ENCODE peak calls at places on chromosome 18, in eight cellular contexts. G is epithelial cell of proximal tubule; T is left lung; B is lower leg skin; A is retinal pigment epithelial cell; V is CD8-positive, alpha-beta T cell; I is H9; X is BJ. R is an unnamed sample.

GRCh38 chr18:58495634-58496033 is 133.3 kb downstream of the ALPK2 start:
- DNase-seq in G (no peak), A (no peak), B (no peak), V (no peak), X (no peak), I (no peak), T (no peak), R (no peak)

GRCh38 chr18:48866028-48866733 is 84.6 kb downstream of the SMAD7 start:
- DNase-seq in X (no peak), V (no peak), B (no peak), G (peak; percentile 4), I (no peak), A (no peak), T (no peak), R (no peak)

GRCh38 chr18:34097312-34097711 is 127.4 kb downstream of the NOL4 start:
- DNase-seq in A (no peak), T (no peak), B (no peak), X (no peak), I (no peak), G (peak; percentile 10), V (no peak), R (no peak)

GRCh38 chr18:49021433-49022129 is 70.8 kb upstream of the SMAD7 start:
- DNase-seq in I (peak; percentile 95), B (peak; percentile 62), G (no peak), T (peak; percentile 91), V (no peak), A (no peak), X (no peak), R (peak; percentile 69)

GRCh38 chr18:53567935-53568574 is 656.4 kb downstream of the MBD2 start:
- DNase-seq in T (no peak), X (peak; percentile 1), B (no peak), V (no peak), G (peak; percentile 10), I (no peak), A (no peak), R (no peak)

GRCh38 chr18:76460482-76460881 is 34.6 kb downstream of the ZNF516 start:
- DNase-seq in G (no peak), X (no peak), V (no peak), T (no peak), I (no peak), B (peak; percentile 13), A (no peak), R (no peak)

GRCh38 chr18:33821503-33821902 is 243.5 kb downstream of the ASXL3 start:
- DNase-seq in T (no peak), V (no peak), X (no peak), A (peak; percentile 38), B (no peak), G (peak; percentile 37), I (no peak), R (no peak)

GRCh38 chr18:79826966-79827365 is 29.2 kb downstream of the KCNG2 start:
- DNase-seq in V (no peak), G (no peak), B (no peak), X (no peak), A (no peak), I (peak; percentile 70), T (peak; percentile 66), R (no peak)

GRCh38 chr18:61530681-61531080 is 197.5 kb downstream of the CDH20 start:
- DNase-seq in A (no peak), I (no peak), B (no peak), T (no peak), X (no peak), V (no peak), G (no peak), R (no peak)

GRCh38 chr18:3666526-3667254 is 216.7 kb downstream of the TGIF1 start:
- DNase-seq in T (no peak), G (no peak), B (no peak), X (no peak), A (no peak), I (no peak), V (no peak), R (no peak)
- TF ChIP-seq CTCF in T (no peak), G (no peak), B (no peak), X (no peak), A (no peak), I (no peak), V (peak; percentile 39), R (peak; percentile 28)

DNA sequence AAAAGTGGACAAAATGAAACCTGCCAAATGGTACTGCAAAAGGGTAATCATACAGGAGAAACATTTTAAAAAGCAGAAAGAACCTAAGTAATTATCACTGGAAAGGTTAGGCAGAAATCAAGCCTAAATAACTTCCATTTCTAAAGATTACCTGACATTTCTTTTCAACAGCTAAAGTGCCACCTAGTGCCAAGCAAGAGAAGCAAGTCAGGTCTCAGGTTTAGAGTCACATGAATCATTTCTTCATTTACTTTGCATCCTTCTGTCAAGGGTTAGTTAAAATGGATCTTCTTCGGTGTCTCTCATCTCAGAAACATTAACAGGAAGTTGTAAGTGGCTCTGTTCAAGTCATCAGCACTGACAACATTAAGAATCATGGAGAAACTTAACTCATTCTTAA is 90.3 kb downstream of the AKAIN1 start:
- DNase-seq in B (no peak), V (no peak), T (no peak), X (no peak), I (no peak), A (no peak), G (no peak), R (no peak)
- TF ChIP-seq CTCF in B (no peak), V (no peak), T (peak; percentile 13), X (no peak), I (peak; percentile 68), A (peak; percentile 43), G (peak; percentile 54), R (peak; percentile 45)

GRCh38 chr18:62773691-62774090 is 58.4 kb downstream of the PHLPP1 start:
- DNase-seq in X (no peak), B (no peak), G (no peak), I (no peak), T (no peak), A (no peak), V (no peak), R (no peak)
- TF ChIP-seq CTCF in X (no peak), B (no peak), G (no peak), I (no peak), T (no peak), A (no peak), V (no peak), R (no peak)

GRCh38 chr18:5031216-5031615 is 165.8 kb downstream of the AKAIN1 start:
- DNase-seq in A (no peak), X (no peak), T (no peak), I (no peak), V (no peak), G (no peak), B (no peak), R (no peak)

GRCh38 chr18:5040476-5040875 is 156.6 kb downstream of the AKAIN1 start:
- DNase-seq in G (no peak), I (no peak), X (no peak), A (no peak), B (no peak), T (no peak), V (no peak), R (no peak)

GRCh38 chr18:5036523-5036922 is 160.5 kb downstream of the AKAIN1 start:
- DNase-seq in V (no peak), X (no peak), I (no peak), A (no peak), G (no peak), B (no peak), T (no peak), R (no peak)
- TF ChIP-seq CTCF in V (no peak), X (no peak), I (peak; percentile 47), A (no peak), G (no peak), B (no peak), T (no peak), R (no peak)

GRCh38 chr18:27428120-27428519 is 243.0 kb upstream of the CHST9 start:
- DNase-seq in B (no peak), V (no peak), G (no peak), A (no peak), X (no peak), T (no peak), I (peak; percentile 39), R (no peak)
- TF ChIP-seq CTCF in B (no peak), V (no peak), G (peak; percentile 52), A (peak; percentile 15), X (no peak), T (no peak), I (peak; percentile 47), R (no peak)

GRCh38 chr18:57439617-57439975 is 4.4 kb downstream of the ONECUT2 start:
- DNase-seq in I (peak; percentile 80), A (no peak), V (no peak), G (no peak), X (no peak), B (no peak), T (peak; percentile 73), R (no peak)

GRCh38 chr18:57439985-57440330 is 4.8 kb downstream of the ONECUT2 start:
- DNase-seq in T (no peak), X (no peak), V (no peak), B (no peak), I (no peak), G (no peak), A (no peak), R (no peak)

GRCh38 chr18:57437782-57438668 is 2.9 kb downstream of the ONECUT2 start:
- DNase-seq in B (no peak), I (peak; percentile 92), G (no peak), T (peak; percentile 73), A (peak; percentile 16), V (no peak), X (no peak), R (peak; percentile 83)

GRCh38 chr18:57437433-57437781 is 2.2 kb downstream of the ONECUT2 start:
- DNase-seq in B (no peak), X (no peak), A (no peak), I (peak; percentile 61), G (no peak), T (no peak), V (no peak), R (no peak)

DNA sequence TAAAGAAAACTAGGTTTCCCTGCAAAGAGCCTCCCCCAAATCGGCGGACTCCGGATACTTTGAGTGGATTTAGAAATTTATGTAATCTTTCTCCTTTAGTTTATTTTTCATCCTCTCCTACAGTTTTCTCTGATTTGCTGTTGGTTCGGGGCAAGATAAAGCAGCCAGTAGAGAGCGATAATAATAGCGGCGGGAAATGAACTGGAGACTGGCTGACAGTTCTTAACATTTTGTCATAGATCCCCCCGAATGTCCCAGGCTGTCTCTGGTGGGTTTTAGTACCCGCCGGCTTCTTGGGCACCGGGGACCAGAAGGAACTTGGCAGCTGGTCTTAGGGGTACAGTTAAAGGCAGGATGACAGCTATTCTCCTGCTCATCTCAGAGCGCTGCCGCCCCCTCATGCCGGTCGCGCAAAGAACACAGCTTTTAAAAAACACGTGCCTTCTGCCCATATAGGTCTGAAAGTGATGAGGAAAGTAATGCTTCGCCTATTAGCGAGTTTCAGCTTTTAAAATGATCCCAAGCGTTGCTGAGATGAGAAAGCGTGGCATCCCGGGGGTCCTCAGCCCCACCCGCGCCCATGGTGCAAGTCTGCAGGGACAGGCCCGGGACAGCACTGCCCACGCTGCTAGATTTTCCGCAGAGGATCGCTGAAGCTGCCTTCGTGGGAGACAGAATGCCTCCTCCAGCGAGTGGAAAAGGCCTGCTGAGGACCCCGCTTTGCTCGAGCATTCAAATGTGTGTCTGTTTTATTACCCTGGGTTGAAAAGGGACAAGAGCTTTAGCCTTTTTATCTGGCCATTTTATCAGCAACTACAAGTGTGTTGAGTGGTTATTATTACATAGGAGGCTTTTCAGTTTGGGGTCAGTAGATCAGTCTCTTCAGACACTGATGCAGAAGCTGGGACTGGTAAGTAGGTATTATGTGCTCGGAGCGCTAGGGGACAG is 3.8 kb downstream of the ONECUT2 start:
- DNase-seq in I (no peak), T (no peak), A (no peak), G (no peak), V (no peak), X (no peak), B (no peak), R (no peak)
- TF ChIP-seq CTCF in I (no peak), T (no peak), A (no peak), G (peak; percentile 30), V (no peak), X (no peak), B (no peak), R (no peak)

R was measured in type B pancreatic cell.